ENCODE peak calls at places on chromosomes 16 and 17, in six cellular contexts. E is choroid plexus epithelial cell; H is heart left ventricle; O is kidney; Q is breast epithelium; K is CD8-positive, alpha-beta memory T cell. R is an unnamed sample.

GRCh38 chr16:70611224-70611598 is 35.1 kb upstream of the IL34 start:
- DNase-seq in Q (no peak), E (no peak), H (no peak), K (no peak), O (no peak), R (no peak)

GRCh38 chr17:46764709-46765401 is 53.6 kb downstream of the WNT3 start:
- DNase-seq in E (peak; percentile 69), O (peak; percentile 81), Q (peak; percentile 49), K (no peak), H (peak; percentile 80), R (peak; percentile 57)

GRCh38 chr17:73998246-73999220 is 204.9 kb upstream of the RPL38 start:
- DNase-seq in E (peak; percentile 35), Q (peak; percentile 20), H (peak; percentile 46), O (no peak), K (peak; percentile 40), R (peak; percentile 28)

GRCh38 chr17:50603340-50603739 is 31.3 kb upstream of the ABCC3 start:
- DNase-seq in H (no peak), K (no peak), E (no peak), Q (no peak), O (no peak), R (no peak)

GRCh38 chr17:52476638-52477313 is 318.3 kb upstream of the CA10 start:
- DNase-seq in Q (no peak), O (no peak), K (no peak), H (no peak), E (no peak), R (no peak)

GRCh38 chr16:12096162-12096781 is 119.7 kb downstream of the SNX29 start:
- DNase-seq in K (no peak), O (peak; percentile 2), Q (no peak), E (no peak), H (no peak), R (peak; percentile 24)

GRCh38 chr16:7512503-7512902 is 179.9 kb downstream of the RBFOX1 start:
- DNase-seq in E (no peak), K (no peak), H (no peak), O (no peak), Q (no peak), R (no peak)

GRCh38 chr17:72189781-72190593 is 69.2 kb downstream of the SOX9 start:
- DNase-seq in O (no peak), Q (no peak), E (no peak), H (no peak), K (no peak), R (no peak)

GRCh38 chr17:63519972-63520882 is 2.9 kb upstream of the KCNH6 start:
- DNase-seq in H (no peak), Q (no peak), K (no peak), E (no peak), O (no peak), R (no peak)

GRCh38 chr17:68452724-68453290 is 4.5 kb downstream of the WIPI1 start:
- DNase-seq in O (no peak), H (no peak), E (no peak), K (no peak), Q (no peak), R (peak; percentile 34)

GRCh38 chr16:2046889-2047329 is 725 bp downstream of the NTHL1 start:
- DNase-seq in E (no peak), O (no peak), H (no peak), K (no peak), Q (no peak), R (no peak)

GRCh38 chr16:67223992-67224391 is 2.9 kb upstream of the TMEM208 start:
- DNase-seq in E (no peak), H (no peak), Q (no peak), K (no peak), O (no peak), R (no peak)

GRCh38 chr16:65663774-65664173 is 541.9 kb upstream of the CDH11 start:
- DNase-seq in K (no peak), Q (no peak), E (no peak), O (no peak), H (no peak), R (no peak)

GRCh38 chr17:68248199-68248825 is 469 bp downstream of the AMZ2 start:
- DNase-seq in Q (no peak), O (no peak), K (no peak), H (no peak), E (peak; percentile 83), R (peak; percentile 82)

GRCh38 chr16:11801481-11802021 is 4.5 kb upstream of the ZC3H7A start:
- DNase-seq in Q (no peak), O (peak; percentile 16), K (no peak), E (peak; percentile 43), H (no peak), R (no peak)

GRCh38 chr16:81003610-81004460 is 2.9 kb downstream of the CMC2 start:
- DNase-seq in K (no peak), Q (no peak), H (no peak), E (peak; percentile 49), O (no peak), R (peak; percentile 29)

GRCh38 chr16:51982715-51983680 is 563.9 kb downstream of the TOX3 start:
- DNase-seq in H (no peak), E (peak; percentile 86), O (no peak), K (peak; percentile 2), Q (no peak), R (peak; percentile 81)

GRCh38 chr16:85309656-85310587 is 197.7 kb upstream of the CIBAR2 start:
- DNase-seq in H (peak; percentile 71), O (no peak), K (no peak), E (no peak), Q (peak; percentile 59), R (no peak)

GRCh38 chr16:68756250-68757051 is 19.4 kb downstream of the CDH1 start:
- DNase-seq in H (no peak), O (peak; percentile 82), K (no peak), E (no peak), Q (peak; percentile 89), R (peak; percentile 100)

GRCh38 chr17:48505788-48506187 is 25.0 kb downstream of the HOXB1 start:
- DNase-seq in Q (peak; percentile 35), K (no peak), H (no peak), O (no peak), E (peak; percentile 67), R (peak; percentile 82)

GRCh38 chr17:39212841-39213480 is 12.8 kb downstream of the STAC2 start:
- DNase-seq in H (no peak), K (no peak), O (peak; percentile 83), Q (peak; percentile 91), E (no peak), R (peak; percentile 37)

GRCh38 chr17:6636105-6636504 is 4.4 kb downstream of the KIAA0753 start:
- DNase-seq in K (no peak), O (no peak), H (no peak), E (no peak), Q (no peak), R (no peak)

GRCh38 chr16:75238132-75238852 is 13.1 kb downstream of the BCAR1 start:
- DNase-seq in K (no peak), H (peak; percentile 90), O (peak; percentile 91), E (peak; percentile 92), Q (peak; percentile 57), R (no peak)

GRCh38 chr16:81716478-81717210 is 62.4 kb upstream of the PLCG2 start:
- DNase-seq in H (no peak), Q (no peak), K (no peak), E (no peak), O (no peak), R (no peak)

GRCh38 chr16:20647736-20648135 is 49.7 kb downstream of the ACSM1 start:
- DNase-seq in H (no peak), Q (no peak), K (no peak), E (no peak), O (no peak), R (no peak)

DNA sequence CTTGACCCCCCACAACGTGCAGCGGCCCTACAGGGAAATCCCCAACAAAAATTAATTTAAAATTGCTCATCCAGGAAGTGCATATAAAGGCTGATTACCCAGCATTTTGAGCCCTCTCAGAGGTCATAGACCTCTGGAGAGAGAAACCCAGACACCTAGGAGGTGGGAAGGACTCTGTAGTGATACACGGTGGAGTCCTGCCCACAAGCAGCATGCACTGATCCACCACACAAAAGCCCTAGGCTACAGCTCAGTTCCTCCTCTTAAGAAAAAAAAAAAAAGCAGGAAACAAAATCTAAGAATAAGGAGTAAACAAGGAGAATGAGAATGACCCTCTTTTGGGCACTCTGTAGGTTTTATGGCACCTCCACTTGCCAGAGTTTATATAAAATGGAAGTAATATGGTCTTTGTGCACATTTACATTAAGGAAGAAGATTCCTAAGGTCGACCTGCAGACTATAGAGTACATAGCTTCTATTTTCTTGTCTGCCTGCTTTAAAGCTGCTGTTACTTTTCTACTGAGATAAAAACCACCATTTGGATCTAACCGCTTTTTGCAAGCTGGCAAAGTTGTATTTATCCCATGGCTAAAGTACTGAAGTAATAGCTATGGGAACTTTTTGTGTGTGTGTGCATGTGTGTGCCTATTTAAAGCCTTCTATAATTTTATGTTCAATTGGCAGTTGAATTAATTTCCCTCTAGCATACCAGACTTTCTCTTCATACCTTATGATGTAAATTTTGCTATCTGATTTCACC is 46.9 kb downstream of the ACSM1 start:
- DNase-seq in H (no peak), Q (no peak), E (no peak), K (no peak), O (no peak), R (no peak)
- H3K4me3 ChIP-seq in H (no peak overlapping the region), Q (no peak overlapping the region), E (no peak overlapping the region), K (no peak overlapping the region), O (no peak overlapping the region), R (no peak overlapping the region)

GRCh38 chr17:80008383-80008840 is 27.3 kb downstream of the TBC1D16 start:
- DNase-seq in K (peak; percentile 61), H (peak; percentile 78), Q (peak; percentile 74), E (peak; percentile 67), O (peak; percentile 92), R (peak; percentile 69)

GRCh38 chr17:80005360-80006338 is 30.0 kb downstream of the TBC1D16 start:
- DNase-seq in Q (no peak), E (peak; percentile 56), H (peak; percentile 36), O (peak; percentile 77), K (peak; percentile 66), R (peak; percentile 43)

GRCh38 chr17:80007939-80008338 is 27.7 kb downstream of the TBC1D16 start:
- DNase-seq in O (peak; percentile 47), H (peak; percentile 24), E (no peak), Q (no peak), K (no peak), R (no peak)

GRCh38 chr17:80007009-80007752 is 28.5 kb downstream of the TBC1D16 start:
- DNase-seq in H (peak; percentile 14), O (peak; percentile 77), E (no peak), Q (no peak), K (no peak), R (no peak)

DNA sequence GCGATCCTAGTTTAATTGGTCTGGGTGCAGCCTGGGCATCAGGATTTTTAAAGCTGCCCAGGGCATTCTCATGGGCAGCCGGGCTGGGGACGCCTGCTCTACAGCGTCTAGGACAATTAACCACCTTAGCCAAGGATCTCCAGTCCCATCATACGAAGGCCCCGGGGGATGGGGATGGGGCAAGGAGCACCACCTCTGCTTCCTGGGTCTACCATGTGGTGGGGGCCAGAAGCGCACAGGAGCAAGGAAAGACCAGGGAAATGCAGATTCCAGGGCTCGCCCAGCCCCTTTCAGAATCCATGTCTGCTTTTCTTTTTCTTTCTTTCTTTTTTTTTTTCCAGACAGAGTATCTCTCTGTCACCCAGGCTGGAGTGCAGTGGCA is 29.3 kb downstream of the TBC1D16 start:
- DNase-seq in E (no peak), Q (no peak), H (peak; percentile 19), O (peak; percentile 49), K (no peak), R (no peak)
- H3K4me3 ChIP-seq in E (no peak overlapping the region), Q (no peak overlapping the region), H (no peak overlapping the region), O (peak overlapping the region; percentile 57), K (no peak overlapping the region), R (no peak overlapping the region)

GRCh38 chr16:5298202-5298601 is 200.6 kb upstream of the EEF2KMT start:
- DNase-seq in O (no peak), Q (no peak), K (no peak), H (no peak), E (no peak), R (no peak)
- H3K4me3 ChIP-seq in O (no peak overlapping the region), Q (no peak overlapping the region), K (no peak overlapping the region), H (no peak overlapping the region), E (no peak overlapping the region), R (no peak overlapping the region)

GRCh38 chr17:18256776-18257175 is 1.8 kb downstream of the FLII start:
- DNase-seq in E (no peak), O (peak; percentile 61), K (no peak), H (no peak), Q (no peak), R (no peak)
- H3K4me3 ChIP-seq in E (no peak overlapping the region), O (peak overlapping the region; percentile 93), K (peak overlapping the region; percentile 84), H (peak overlapping the region; percentile 68), Q (peak overlapping the region; percentile 93), R (peak overlapping the region; percentile 76)